ENCODE peak calls at places on chromosomes 11 and 22, in eight cellular contexts. P is iris pigment epithelial cell; J is EH; A is A549; U is activated T-helper 1 cell treated with anti-CD3 and anti-CD28 coated beads, Interleukin-12 subunit alpha, Interleukin-12 subunit beta, Interleukin-2, Interleukin-4 antibody, amounts not matched to agents 30 ng/mL and 10 ng/mL and 1 ng/mL, durations not matched to agents 14 hours and 24 hours and 36 hours; Z is stimulated activated CD4-positive, alpha-beta T cell treated with anti-CD3 and anti-CD28 coated beads, TNF-alpha, amount 100 ng/mL, for 48 hours; V is amniotic stem cell; D is CD4-positive, alpha-beta memory T cell. H is an unnamed sample.

GRCh38 chr22:44727709-44728108 is 24.7 kb upstream of the ARHGAP8 start:
- DNase-seq in U (no peak), J (no peak), D (no peak), A (no peak), P (no peak), Z (no peak), V (no peak), H (no peak)

GRCh38 chr22:36461665-36462474 is 19.6 kb downstream of the TXN2 start:
- DNase-seq in U (no peak), Z (no peak), A (peak), D (no peak), P (peak), J (peak), V (peak), H (no peak)

GRCh38 chr22:19951351-19951750 is 9.7 kb upstream of the TXNRD2 start:
- DNase-seq in J (no peak), Z (no peak), V (no peak), A (no peak), U (no peak), D (no peak), P (no peak), H (no peak)

GRCh38 chr22:21837184-21837979 is 30.1 kb downstream of the MAPK1 start:
- DNase-seq in A (peak), V (peak), Z (no peak), P (peak), J (peak), D (no peak), U (no peak), H (no peak)

GRCh38 chr22:39703890-39704658 is 133.5 kb downstream of the CACNA1I start:
- DNase-seq in Z (no peak), J (no peak), U (no peak), V (no peak), D (no peak), P (no peak), A (no peak), H (no peak)

GRCh38 chr11:59818572-59818971 is 8.0 kb upstream of the MRPL16 start:
- DNase-seq in Z (no peak), V (no peak), D (no peak), A (no peak), P (no peak), U (no peak), J (no peak), H (no peak)

GRCh38 chr11:2726964-2727363 is 27.2 kb upstream of the KCNQ1OT1 start:
- DNase-seq in D (no peak), J (no peak), U (no peak), P (no peak), V (no peak), Z (no peak), A (no peak), H (no peak)

GRCh38 chr11:46504817-46505613 is 88.8 kb downstream of the AMBRA1 start:
- DNase-seq in D (no peak), U (no peak), V (no peak), J (peak), P (peak), Z (no peak), A (no peak), H (no peak)

GRCh38 chr11:134418119-134418840 is 6.2 kb upstream of the B3GAT1 start:
- DNase-seq in J (peak), A (no peak), Z (no peak), D (no peak), P (peak), U (no peak), V (no peak), H (no peak)

H was measured in cardiac septum.